ENCODE peak calls at places on chromosomes 2 and 18, in five cellular contexts. A is testis; P is CD8-positive, alpha-beta memory T cell; I is adrenal gland; T is A549. Q is an unnamed sample.

GRCh38 chr18:10482985-10483949 is 28.8 kb downstream of the APCDD1 start:
- DNase-seq in A (peak; percentile 67), P (no peak), I (peak; percentile 55), T (no peak), Q (no peak)

GRCh38 chr2:39942970-39943369 is 163.9 kb upstream of the THUMPD2 start:
- DNase-seq in A (no peak), P (no peak), I (no peak), T (no peak), Q (no peak)

GRCh38 chr2:196330645-196331044 is 159.3 kb upstream of the STK17B start:
- DNase-seq in A (no peak), P (no peak), I (no peak), T (no peak), Q (no peak)

GRCh38 chr2:241215421-241215820 is 26.9 kb downstream of the ANO7 start:
- DNase-seq in A (no peak), P (no peak), I (no peak), T (no peak), Q (no peak)

GRCh38 chr2:207416936-207417718 is 112.6 kb upstream of the CREB1 start:
- DNase-seq in A (no peak), P (no peak), I (no peak), T (no peak), Q (peak; percentile 46)

GRCh38 chr2:165825041-165825440 is 31.0 kb upstream of the GALNT3 start:
- DNase-seq in A (no peak), P (no peak), I (no peak), T (no peak), Q (no peak)

GRCh38 chr2:19632327-19633040 is 269.3 kb downstream of the TTC32 start:
- DNase-seq in A (no peak), P (no peak), I (peak; percentile 26), T (no peak), Q (peak; percentile 77)

GRCh38 chr2:151637284-151637781 is 96.9 kb downstream of the NEB start:
- DNase-seq in A (no peak), P (peak; percentile 73), I (no peak), T (no peak), Q (no peak)

GRCh38 chr2:33267745-33268144 is 208.7 kb upstream of the RASGRP3 start:
- DNase-seq in A (no peak), P (no peak), I (no peak), T (no peak), Q (no peak)

GRCh38 chr2:58289029-58289428 is 47.9 kb upstream of the FANCL start:
- DNase-seq in A (no peak), P (no peak), I (no peak), T (peak; percentile 12), Q (peak; percentile 45)

GRCh38 chr2:65802298-65802942 is 370.0 kb upstream of the SPRED2 start:
- DNase-seq in A (no peak), P (no peak), I (no peak), T (no peak), Q (no peak)

GRCh38 chr2:152594022-152594712 is 123.1 kb downstream of the PRPF40A start:
- DNase-seq in A (peak; percentile 49), P (no peak), I (no peak), T (no peak), Q (peak; percentile 37)

GRCh38 chr2:235654115-235654514 is 160.3 kb downstream of the AGAP1 start:
- DNase-seq in A (no peak), P (no peak), I (no peak), T (no peak), Q (no peak)

GRCh38 chr2:85756195-85756594 is 2.4 kb downstream of the ATOH8 start:
- DNase-seq in A (no peak), P (no peak), I (no peak), T (no peak), Q (no peak)

GRCh38 chr2:10336283-10336682 is 33.6 kb downstream of the HPCAL1 start:
- DNase-seq in A (no peak), P (no peak), I (no peak), T (no peak), Q (no peak)
- H3K4me3 ChIP-seq in A (no peak overlapping the region), P (no peak overlapping the region), I (no peak overlapping the region), T (no peak overlapping the region), Q (no peak overlapping the region)

GRCh38 chr18:72867721-72868665 is at the start of gene NETO1:
- DNase-seq in A (no peak), P (no peak), I (no peak), T (no peak), Q (peak; percentile 37)
- H3K4me3 ChIP-seq in A (peak within 1 kb of the TSS; percentile 51), P (no peak within 1 kb of the TSS), I (no peak within 1 kb of the TSS), T (peak within 1 kb of the TSS; percentile 34), Q (peak within 1 kb of the TSS; percentile 46)

GRCh38 chr18:55488473-55488872 is 99.5 kb downstream of the TCF4 start:
- DNase-seq in A (no peak), P (no peak), I (no peak), T (no peak), Q (no peak)

GRCh38 chr18:55486936-55487335 is 101.1 kb downstream of the TCF4 start:
- DNase-seq in A (no peak), P (no peak), I (no peak), T (no peak), Q (no peak)

GRCh38 chr18:55487997-55488396 is 100.0 kb downstream of the TCF4 start:
- DNase-seq in A (no peak), P (no peak), I (no peak), T (no peak), Q (no peak)

GRCh38 chr18:55489742-55490055 is 98.3 kb downstream of the TCF4 start:
- DNase-seq in A (no peak), P (no peak), I (no peak), T (no peak), Q (no peak)

GRCh38 chr18:55489034-55489741 is 98.8 kb downstream of the TCF4 start:
- DNase-seq in A (no peak), P (no peak), I (no peak), T (no peak), Q (no peak)
- H3K4me3 ChIP-seq in A (no peak overlapping the region), P (no peak overlapping the region), I (no peak overlapping the region), T (no peak overlapping the region), Q (no peak overlapping the region)

GRCh38 chr2:46170611-46171385 is 126.4 kb upstream of the EPAS1 start:
- DNase-seq in A (no peak), P (no peak), I (no peak), T (no peak), Q (no peak)
- H3K4me3 ChIP-seq in A (no peak overlapping the region), P (no peak overlapping the region), I (no peak overlapping the region), T (no peak overlapping the region), Q (no peak overlapping the region)

GRCh38 chr2:27216416-27217137 is 592 bp upstream of the CAD start:
- DNase-seq in A (no peak), P (no peak), I (no peak), T (no peak), Q (no peak)
- H3K4me3 ChIP-seq in A (peak overlapping the region; percentile 81), P (peak overlapping the region; percentile 40), I (peak overlapping the region; percentile 55), T (peak overlapping the region; percentile 65), Q (peak overlapping the region; percentile 81)

GRCh38 chr2:223050900-223051299 is 1.1 kb upstream of the KCNE4 start:
- DNase-seq in A (peak; percentile 18), P (no peak), I (no peak), T (no peak), Q (peak; percentile 4)
- H3K4me3 ChIP-seq in A (no peak overlapping the region), P (no peak overlapping the region), I (no peak overlapping the region), T (no peak overlapping the region), Q (no peak overlapping the region)

DNA sequence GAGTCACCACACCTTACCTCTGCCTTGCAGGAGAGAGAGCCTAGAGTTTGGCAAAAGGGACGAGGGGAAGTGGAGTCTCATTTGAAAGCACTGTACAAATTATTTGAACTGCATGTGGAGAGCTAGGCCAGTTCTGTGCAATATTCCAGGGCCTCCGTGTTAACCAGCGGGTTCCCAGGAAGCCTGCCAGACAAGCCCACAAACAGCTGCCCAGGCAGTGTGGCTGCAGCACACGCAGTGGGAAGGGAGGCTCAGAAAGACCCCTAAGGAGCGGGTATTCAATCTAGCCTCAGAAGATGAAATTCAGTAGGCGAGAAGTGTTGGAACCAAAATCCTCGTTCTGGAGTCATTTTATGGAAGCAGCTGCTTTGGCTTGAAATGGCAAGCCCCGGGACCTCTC is 30.7 kb downstream of the CNGA3 start:
- DNase-seq in A (no peak), P (no peak), I (no peak), T (no peak), Q (no peak)
- H3K4me3 ChIP-seq in A (no peak overlapping the region), P (no peak overlapping the region), I (no peak overlapping the region), T (no peak overlapping the region), Q (no peak overlapping the region)

DNA sequence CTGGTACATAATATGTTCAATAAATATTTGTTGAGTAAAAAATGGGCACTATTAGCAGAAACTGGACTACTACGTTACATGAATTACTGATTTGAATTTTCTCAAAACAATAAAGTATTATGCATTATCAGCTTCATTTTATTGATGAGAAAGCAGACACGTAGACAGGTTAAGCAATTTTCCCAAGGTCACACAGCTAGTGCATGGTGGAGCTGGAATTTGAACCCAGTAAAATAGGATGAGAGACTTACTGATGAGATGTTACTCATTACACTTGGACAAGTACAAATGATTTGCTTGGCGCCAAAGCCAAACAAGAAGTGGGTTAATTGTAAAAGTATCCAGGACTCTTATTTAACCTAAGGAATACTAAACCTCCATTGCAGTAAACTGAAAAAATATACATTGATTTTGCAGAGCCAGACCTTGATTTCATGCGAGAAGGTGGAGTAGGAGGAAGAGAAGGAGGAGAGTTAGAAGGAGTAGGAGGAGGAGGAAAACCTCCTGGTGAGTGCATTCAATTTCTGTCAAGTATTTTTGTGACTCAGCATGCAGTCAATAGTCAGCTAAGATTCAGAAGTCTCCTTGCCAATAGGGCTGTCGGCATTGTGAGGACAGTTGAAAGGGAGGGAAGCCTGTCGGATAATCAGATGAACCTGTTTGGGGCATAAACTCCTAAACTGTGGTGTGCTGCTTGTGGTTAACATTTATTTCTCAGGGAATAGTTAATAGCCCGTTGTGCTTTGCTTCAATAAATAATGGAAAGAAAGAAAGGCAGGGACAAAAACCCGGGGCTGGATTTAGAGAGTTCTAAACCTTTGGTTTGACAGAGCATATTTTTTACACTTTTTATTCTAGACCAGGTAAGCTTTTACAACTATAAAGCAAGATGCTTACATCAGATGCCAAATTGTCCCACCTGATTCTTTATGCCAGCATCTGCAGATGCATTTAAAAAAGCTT is 77.1 kb upstream of the TACR1 start:
- DNase-seq in A (no peak), P (no peak), I (no peak), T (peak; percentile 47), Q (peak; percentile 66)
- H3K4me3 ChIP-seq in A (no peak overlapping the region), P (no peak overlapping the region), I (no peak overlapping the region), T (no peak overlapping the region), Q (no peak overlapping the region)

DNA sequence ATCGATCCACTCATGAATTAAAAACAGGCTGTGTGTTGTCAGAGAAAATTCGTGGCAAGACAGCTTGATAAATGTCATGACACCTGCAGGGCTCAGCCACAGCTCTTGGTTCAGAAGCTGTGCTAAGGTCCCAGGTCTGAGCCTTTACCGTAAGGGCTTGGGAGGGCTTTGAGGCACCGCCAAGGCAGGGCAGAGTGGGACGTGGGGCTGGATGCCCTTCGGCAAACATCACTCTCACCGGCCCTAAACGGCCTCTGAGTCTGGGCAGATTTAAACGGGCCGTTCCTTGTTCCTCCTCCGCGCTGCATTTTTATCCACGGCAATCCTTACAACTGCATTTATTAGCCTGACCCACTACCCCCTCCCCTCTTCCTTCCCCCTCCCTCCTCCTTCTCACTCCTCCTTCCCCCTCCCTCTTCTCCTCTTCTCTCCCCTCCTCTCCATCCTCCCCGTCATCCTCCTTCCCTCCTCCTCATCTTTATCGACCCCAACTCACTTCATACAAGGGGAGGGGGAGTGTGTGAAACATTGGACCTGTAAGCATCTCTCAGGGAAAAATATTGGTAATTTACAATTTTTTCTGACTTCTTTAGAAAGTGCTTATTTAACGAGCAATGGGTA is 33.9 kb downstream of the MBP start:
- DNase-seq in A (no peak), P (no peak), I (no peak), T (no peak), Q (no peak)
- H3K4me3 ChIP-seq in A (no peak overlapping the region), P (no peak overlapping the region), I (no peak overlapping the region), T (no peak overlapping the region), Q (no peak overlapping the region)